ENCODE peak calls at places on chromosomes 4 and X, in four cellular contexts. O is fibroblast of mammary gland, I is stomach, B is transverse colon. S is an unnamed sample.

GRCh38 chrX:56564921-56565861 is 1.8 kb downstream of the UBQLN2 start:
- DNase-seq in O (peak; percentile 14), I (no peak), B (no peak), S (peak; percentile 3)

GRCh38 chr4:151408380-151408629 is 671 bp upstream of the FHIP1A start:
- DNase-seq in I (no peak), B (no peak), O (no peak), S (no peak)

GRCh38 chr4:1234811-1235292 is 14.1 kb downstream of the CTBP1 start:
- DNase-seq in O (no peak), B (no peak), I (no peak), S (no peak)

GRCh38 chr4:7939377-7940108 is at the start of gene AFAP1:
- DNase-seq in B (peak; percentile 91), O (peak; percentile 62), I (peak; percentile 89), S (peak; percentile 86)

GRCh38 chr4:16269742-16270522 is 43.7 kb upstream of the TAPT1 start:
- DNase-seq in I (no peak), B (no peak), O (peak; percentile 97), S (peak; percentile 84)

GRCh38 chrX:137574102-137574783 is 8.3 kb downstream of the ZIC3 start:
- DNase-seq in I (no peak), O (no peak), B (no peak), S (no peak)

GRCh38 chr4:17111436-17111835 is 213.0 kb upstream of the LDB2 start:
- DNase-seq in B (no peak), O (peak; percentile 25), I (no peak), S (no peak)

GRCh38 chr4:151294833-151295496 is 18.0 kb downstream of the PRSS48 start:
- DNase-seq in B (peak; percentile 42), O (no peak), I (no peak), S (no peak)

GRCh38 chrX:38437093-38437492 is 84.7 kb downstream of the OTC start:
- DNase-seq in B (no peak), I (no peak), O (peak; percentile 21), S (no peak)

GRCh38 chrX:113399501-113400192 is 559.0 kb upstream of the AMOT start:
- DNase-seq in B (no peak), O (peak; percentile 46), I (no peak), S (peak; percentile 36)

GRCh38 chr4:165788686-165789463 is 84.2 kb upstream of the TLL1 start:
- DNase-seq in O (no peak), B (no peak), I (no peak), S (no peak)

GRCh38 chr4:59122626-59123025 is 2012.4 kb upstream of the IGFBP7 start:
- DNase-seq in I (no peak), O (no peak), B (no peak), S (no peak)

GRCh38 chrX:154367474-154368308 is 6.7 kb downstream of the FLNA start:
- DNase-seq in I (no peak), B (no peak), O (no peak), S (no peak)

GRCh38 chr4:174214102-174214878 is 69.2 kb downstream of the FBXO8 start:
- DNase-seq in I (no peak), B (no peak), O (no peak), S (no peak)

GRCh38 chrX:87900320-87900908 is 382.8 kb downstream of the KLHL4 start:
- DNase-seq in B (no peak), O (no peak), I (no peak), S (no peak)

GRCh38 chr4:71221510-71222466 is 117.0 kb upstream of the SLC4A4 start:
- DNase-seq in I (no peak), O (no peak), B (no peak), S (no peak)

GRCh38 chr4:48033825-48034413 is 17.3 kb downstream of the NIPAL1 start:
- DNase-seq in I (peak; percentile 52), B (peak; percentile 57), O (peak; percentile 16), S (peak; percentile 39)

GRCh38 chr4:41214158-41215146 is at the start of gene APBB2:
- DNase-seq in B (peak; percentile 95), O (peak; percentile 95), I (peak; percentile 94), S (peak; percentile 98)

GRCh38 chr4:41209901-41210300 is 4.4 kb downstream of the APBB2 start:
- DNase-seq in I (no peak), O (no peak), B (peak; percentile 31), S (no peak)

GRCh38 chr4:41215155-41215554 is 813 bp upstream of the APBB2 start:
- DNase-seq in O (no peak), B (no peak), I (no peak), S (no peak)

GRCh38 chr4:41213563-41214157 is 682 bp downstream of the APBB2 start:
- DNase-seq in I (no peak), O (no peak), B (peak; percentile 30), S (no peak)

DNA sequence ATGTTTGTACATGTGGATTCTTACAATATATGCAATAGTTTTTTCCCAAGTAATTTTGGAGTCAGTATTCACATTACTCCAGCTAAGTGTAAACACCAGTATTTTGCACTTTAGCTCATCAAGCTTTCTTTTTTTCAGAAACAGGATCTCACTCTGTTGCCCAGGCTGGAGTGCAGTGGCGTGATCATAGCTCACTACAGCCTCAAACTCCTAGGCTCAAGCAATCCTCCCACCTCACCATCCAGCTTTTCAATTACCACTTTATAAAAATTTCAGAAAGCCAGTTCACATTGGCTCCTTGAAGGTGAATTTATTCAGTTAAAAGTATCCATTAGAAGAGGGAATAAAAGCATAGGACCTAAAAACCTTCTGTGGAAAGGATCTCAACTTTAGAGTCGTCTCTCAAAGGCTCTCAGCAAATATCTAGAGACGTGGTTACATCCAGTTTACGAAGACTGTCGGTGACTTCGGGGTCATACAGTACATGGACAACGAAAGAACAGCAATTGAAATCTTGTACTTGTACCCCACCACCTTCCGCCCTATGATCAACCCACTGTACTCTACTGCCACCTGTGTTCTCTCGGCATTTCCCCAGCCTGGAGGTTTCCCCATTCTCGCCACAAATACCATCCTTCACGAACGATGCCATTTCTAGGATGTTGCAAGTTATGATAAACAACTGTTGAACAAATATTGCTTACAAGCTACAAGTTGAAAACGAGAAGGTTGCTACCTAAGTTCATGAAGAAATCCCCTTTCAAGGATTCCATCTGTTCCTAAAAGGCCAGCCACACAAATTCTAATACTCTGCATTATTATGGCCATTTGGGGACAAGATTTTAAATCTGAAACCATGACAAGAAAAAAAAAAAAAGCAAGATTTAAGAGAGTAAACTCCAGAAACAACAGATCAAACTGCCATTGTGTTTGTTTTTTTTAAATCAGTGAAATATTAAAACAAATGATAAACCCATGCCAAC is 1.8 kb downstream of the APBB2 start:
- DNase-seq in B (peak; percentile 56), I (peak; percentile 47), O (peak; percentile 78), S (peak; percentile 85)
- H3K4me3 ChIP-seq in B (no peak overlapping the region), I (peak overlapping the region; percentile 91), O (peak overlapping the region; percentile 95), S (peak overlapping the region; percentile 96)

GRCh38 chrX:109966246-109966645 is 36.7 kb upstream of the TMEM164 start:
- DNase-seq in I (no peak), O (peak; percentile 52), B (no peak), S (peak; percentile 56)

GRCh38 chrX:109959356-109959871 is 43.5 kb upstream of the TMEM164 start:
- DNase-seq in B (no peak), I (no peak), O (peak; percentile 25), S (no peak)

GRCh38 chrX:109967151-109967550 is 35.8 kb upstream of the TMEM164 start:
- DNase-seq in O (peak; percentile 71), I (no peak), B (no peak), S (no peak)

DNA sequence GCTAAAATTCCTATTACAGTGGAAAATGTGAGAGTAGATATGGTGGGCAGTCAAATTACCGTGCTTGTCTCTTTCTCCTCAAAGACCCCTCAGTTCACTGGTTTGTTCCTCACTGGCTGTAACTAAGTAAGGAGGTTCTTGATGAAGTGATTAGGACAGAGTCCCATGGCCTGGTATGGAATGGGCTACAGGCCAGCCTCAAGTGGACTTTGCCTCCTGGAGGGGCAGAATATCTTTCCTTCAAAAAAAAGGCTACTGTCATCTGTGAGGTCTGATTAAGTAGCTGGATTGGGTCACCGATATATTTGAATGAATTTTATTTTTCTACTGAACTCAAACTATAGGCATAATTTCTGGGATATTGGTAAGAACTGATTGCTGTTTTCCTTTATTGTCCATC is 38.5 kb upstream of the TMEM164 start:
- DNase-seq in B (no peak), I (no peak), O (no peak), S (no peak)
- TF ChIP-seq CTCF in B (no peak), I (no peak), O (no peak), S (no peak)

GRCh38 chr4:13545394-13545808 is 1.1 kb upstream of the NKX3-2 start:
- DNase-seq in B (no peak), O (no peak), I (no peak), S (no peak)
- H3K4me3 ChIP-seq in B (no peak overlapping the region), O (no peak overlapping the region), I (peak overlapping the region; percentile 74), S (peak overlapping the region; percentile 63)

GRCh38 chr4:74625981-74626380 is 168.3 kb downstream of the BTC start:
- DNase-seq in B (no peak), O (no peak), I (no peak), S (no peak)

GRCh38 chr4:74621616-74622015 is 172.7 kb downstream of the BTC start:
- DNase-seq in B (no peak), O (no peak), I (no peak), S (no peak)

GRCh38 chr4:74624351-74625151 is 169.8 kb downstream of the BTC start:
- DNase-seq in I (no peak), O (peak; percentile 97), B (no peak), S (peak; percentile 96)

GRCh38 chr4:74619931-74620702 is 174.2 kb downstream of the BTC start:
- DNase-seq in B (no peak), I (no peak), O (peak; percentile 66), S (peak; percentile 70)

DNA sequence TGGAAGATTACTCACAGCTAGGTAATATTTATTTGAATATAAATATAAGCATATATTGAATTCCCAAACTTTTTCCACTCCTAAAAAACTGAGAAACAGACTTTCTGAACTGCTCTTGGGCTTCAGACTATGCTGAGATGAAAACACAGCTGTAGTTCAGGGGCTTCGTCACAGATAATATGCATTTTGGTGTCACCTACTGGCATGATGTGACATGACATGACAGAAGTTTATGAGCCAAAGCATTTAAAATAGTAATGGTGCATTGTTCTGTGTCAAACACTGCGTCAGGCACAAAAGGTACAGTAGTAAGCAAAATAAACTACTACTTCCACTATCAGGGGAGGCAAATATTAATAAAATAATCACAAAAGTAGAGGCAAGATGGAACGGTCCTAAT is 171.3 kb downstream of the BTC start:
- DNase-seq in O (peak; percentile 72), B (peak; percentile 16), I (no peak), S (peak; percentile 84)
- TF ChIP-seq CTCF in O (peak; percentile 44), B (peak; percentile 80), I (no peak), S (peak; percentile 48)

GRCh38 chrX:120304241-120304640 is 7.0 kb downstream of the TMEM255A start:
- DNase-seq in I (no peak), B (no peak), O (no peak), S (no peak)

GRCh38 chrX:120299928-120300327 is 11.3 kb downstream of the TMEM255A start:
- DNase-seq in I (no peak), B (no peak), O (no peak), S (no peak)

GRCh38 chrX:120301497-120301896 is 9.8 kb downstream of the TMEM255A start:
- DNase-seq in O (no peak), B (no peak), I (no peak), S (no peak)

GRCh38 chrX:120301960-120302359 is 9.3 kb downstream of the TMEM255A start:
- DNase-seq in B (no peak), O (no peak), I (no peak), S (no peak)

GRCh38 chrX:120302434-120302833 is 8.8 kb downstream of the TMEM255A start:
- DNase-seq in I (no peak), B (peak; percentile 37), O (no peak), S (no peak)
- H3K4me3 ChIP-seq in I (no peak overlapping the region), B (no peak overlapping the region), O (no peak overlapping the region), S (no peak overlapping the region)

GRCh38 chrX:76420237-76420636 is 7.3 kb upstream of the MAGEE1 start:
- DNase-seq in I (no peak), O (peak; percentile 1), B (no peak), S (no peak)
- TF ChIP-seq CTCF in I (no peak), O (peak; percentile 18), B (no peak), S (peak; percentile 6)